ENCODE peak calls at places on chromosomes 7 and 10, in nine cellular contexts. H is non-pigmented ciliary epithelial cell; C is stimulated activated CD8-positive, alpha-beta memory T cell treated with anti-CD3 and anti-CD28 coated beads, Interleukin-2, amount 100 ng/mL, for 1 hour; W is activated naive CD8-positive, alpha-beta T cell treated with anti-CD3 and anti-CD28 coated beads for 36 hours; Y is naive B cell; S is activated T-cell treated with anti-CD3 and anti-CD28 coated beads, Interleukin-2, amount 50 U/mL, for 72 hours; U is fibroblast of mammary gland; I is GDM1; F is posterior vena cava. O is an unnamed sample.

GRCh38 chr10:121648078-121648477 is 49.8 kb upstream of the FGFR2 start:
- DNase-seq in H (no peak), C (no peak), W (no peak), Y (no peak), S (no peak), U (no peak), I (no peak), F (peak; percentile 51), O (no peak)

GRCh38 chr10:70656489-70656888 is 15.8 kb upstream of the ADAMTS14 start:
- DNase-seq in H (peak; percentile 100), C (no peak), W (peak; percentile 67), Y (no peak), S (peak; percentile 81), U (peak; percentile 100), I (no peak), F (no peak), O (peak; percentile 96)

GRCh38 chr10:76583711-76584161 is 1053.9 kb downstream of the KCNMA1 start:
- DNase-seq in H (peak; percentile 89), C (no peak), W (no peak), Y (no peak), S (no peak), U (peak; percentile 80), I (no peak), F (no peak), O (peak; percentile 93)

GRCh38 chr7:86950360-86950759 is 109.1 kb downstream of the ELAPOR2 start:
- DNase-seq in H (no peak), C (no peak), W (no peak), Y (no peak), S (no peak), U (no peak), I (no peak), F (no peak), O (no peak)

GRCh38 chr7:85186083-85186520 is 754 bp downstream of the SEMA3D start:
- DNase-seq in H (no peak), C (no peak), W (no peak), Y (no peak), S (no peak), U (peak; percentile 43), I (no peak), F (peak; percentile 82), O (peak; percentile 66)

GRCh38 chr10:27482984-27483956 is 20.8 kb upstream of the RAB18 start:
- DNase-seq in H (no peak), C (no peak), W (no peak), Y (no peak), S (no peak), U (peak; percentile 35), I (no peak), F (no peak), O (peak; percentile 21)

GRCh38 chr7:33743594-33743993 is 161.7 kb upstream of the BMPER start:
- DNase-seq in H (peak; percentile 68), C (no peak), W (no peak), Y (no peak), S (no peak), U (peak; percentile 93), I (no peak), F (no peak), O (peak; percentile 83)

GRCh38 chr10:36148207-36148606 is 506.1 kb upstream of the FZD8 start:
- DNase-seq in H (no peak), C (no peak), W (no peak), Y (no peak), S (no peak), U (peak; percentile 43), I (no peak), F (no peak), O (peak; percentile 4)

GRCh38 chr10:9853405-9854010 is 1164.2 kb upstream of the CELF2 start:
- DNase-seq in H (no peak), C (no peak), W (no peak), Y (no peak), S (no peak), U (no peak), I (no peak), F (no peak), O (no peak)

GRCh38 chr10:109823196-109823595 is 100.1 kb downstream of the XPNPEP1 start:
- DNase-seq in H (no peak), C (no peak), W (no peak), Y (no peak), S (no peak), U (no peak), I (no peak), F (no peak), O (no peak)

O was measured in fibroblast of the aortic adventitia.